ENCODE peak calls at places on chromosomes 1 and 21, in five cellular contexts. D is neuronal stem cell, H is H9, L is mesenchymal stem cell, B is H1. N is an unnamed sample.

GRCh38 chr1:112395261-112395831 is 668 bp upstream of the CTTNBP2NL start:
- DNase-seq in D (peak), H (no peak), L (no peak), B (no peak), N (peak)

GRCh38 chr1:5743435-5744095 is 248.7 kb downstream of the NPHP4 start:
- DNase-seq in D (no peak), H (peak), L (no peak), B (no peak), N (no peak)

GRCh38 chr1:205391386-205391785 is 30.5 kb downstream of the LEMD1 start:
- DNase-seq in D (no peak), H (no peak), L (no peak), B (no peak), N (no peak)

GRCh38 chr1:178102218-178102617 is 8.3 kb downstream of the RASAL2 start:
- DNase-seq in D (no peak), H (no peak), L (no peak), B (no peak), N (peak)

GRCh38 chr1:109628540-109629321 is 9.1 kb downstream of the AMPD2 start:
- DNase-seq in D (no peak), H (no peak), L (no peak), B (no peak), N (peak)

GRCh38 chr1:27689423-27690173 is 17.6 kb upstream of the IFI6 start:
- DNase-seq in D (no peak), H (no peak), L (peak), B (no peak), N (peak)

GRCh38 chr21:25963186-25963585 is 207.4 kb downstream of the APP start:
- DNase-seq in D (no peak), H (no peak), L (peak), B (no peak), N (no peak)

GRCh38 chr1:36542962-36543515 is 60.3 kb upstream of the CSF3R start:
- DNase-seq in D (no peak), H (peak), L (no peak), B (no peak), N (no peak)

GRCh38 chr1:19182223-19182622 is 27.8 kb downstream of the UBR4 start:
- DNase-seq in D (no peak), H (no peak), L (no peak), B (no peak), N (no peak)

GRCh38 chr1:179079113-179079761 is 2.6 kb upstream of the TOR3A start:
- DNase-seq in D (peak), H (peak), L (peak), B (no peak), N (peak)

DNA sequence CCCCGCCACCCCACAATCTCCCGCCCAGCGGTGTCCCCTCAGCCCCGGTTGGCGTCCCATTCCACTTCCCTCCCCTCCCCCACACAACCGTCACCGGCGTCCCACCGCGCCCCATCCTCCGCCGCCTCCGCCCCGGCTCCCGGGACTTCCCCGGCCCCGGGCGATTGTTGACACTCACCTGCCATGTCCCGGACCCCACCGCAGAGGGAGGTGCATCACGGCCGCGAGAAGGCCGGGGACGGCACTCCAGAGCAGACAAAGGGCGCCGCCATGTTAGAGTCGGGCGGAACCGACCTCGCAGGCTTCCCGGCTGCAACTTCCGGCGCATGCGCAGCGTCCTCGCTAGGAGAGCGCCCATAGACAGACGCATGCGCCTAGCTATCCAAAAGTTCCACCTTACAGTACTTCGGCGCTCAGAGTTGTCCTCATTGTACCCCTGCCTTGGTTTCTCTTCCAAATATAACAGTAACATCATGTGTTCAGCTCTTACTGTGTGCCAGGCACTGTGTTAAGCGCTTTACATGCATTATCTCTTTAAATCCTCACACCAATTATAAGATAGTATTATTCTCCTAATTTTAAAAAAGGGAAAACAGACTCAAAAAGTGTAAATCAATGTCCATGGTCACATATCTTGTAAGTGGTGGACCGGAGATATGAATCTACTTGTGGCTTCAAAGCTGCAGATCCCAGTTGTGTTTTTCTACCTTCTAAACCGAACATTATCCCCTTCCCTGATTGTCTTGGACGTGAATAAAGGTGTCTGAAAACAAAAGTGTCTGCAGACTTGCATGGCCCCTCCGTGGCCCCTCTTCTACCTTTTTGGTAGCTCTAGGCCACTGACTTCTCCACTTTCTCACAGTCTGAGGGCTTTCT is at the start of gene ZBTB17:
- DNase-seq in D (peak), H (peak), L (peak), B (peak), N (peak)
- H2BK5ac ChIP-seq in D (peak), H (no peak), L (no peak), B (no peak), N (peak)

DNA sequence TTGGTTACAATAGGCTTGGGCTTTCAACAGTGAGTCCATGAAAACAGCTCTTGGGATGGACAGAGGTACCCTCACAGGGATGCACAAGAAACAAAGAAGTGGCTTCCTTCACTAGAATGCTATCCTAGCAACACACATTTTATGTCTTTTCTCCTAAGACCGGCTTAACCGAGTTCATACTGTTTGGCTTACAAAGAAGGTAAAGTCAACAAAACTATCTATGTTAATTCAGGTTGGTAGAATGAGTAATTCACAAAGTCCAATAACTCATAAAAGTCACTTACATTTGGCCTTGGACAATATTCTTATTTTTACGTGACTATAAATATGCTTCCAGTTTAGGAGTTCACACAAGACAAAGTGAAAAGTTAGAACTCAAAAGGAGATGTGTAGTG is 9.0 kb downstream of the ERG start:
- DNase-seq in D (no peak), H (no peak), L (no peak), B (no peak), N (no peak)
- H2BK12ac ChIP-seq in D (no peak), H (no peak), L (no peak), B (no peak), N (no peak)

DNA sequence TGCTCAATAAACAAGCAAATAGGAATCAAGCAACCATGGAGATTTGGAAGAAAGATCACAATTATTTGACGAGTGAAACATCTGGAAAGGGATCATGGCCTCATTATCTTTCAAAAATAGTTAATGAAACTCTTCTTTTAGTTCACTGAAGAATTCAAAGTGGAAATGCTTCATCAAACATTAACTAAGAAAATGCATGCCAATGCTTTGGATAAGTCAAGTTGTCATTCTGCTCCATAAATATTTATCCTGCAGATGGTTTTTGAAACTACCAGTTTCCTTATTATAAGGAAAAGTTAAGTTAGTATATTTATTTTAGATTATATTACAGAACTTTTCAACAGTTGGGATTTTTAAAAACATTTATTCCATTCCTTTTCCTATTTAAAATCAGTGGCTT is 206.5 kb upstream of the ADGRL2 start:
- DNase-seq in D (no peak), H (no peak), L (no peak), B (no peak), N (no peak)
- H4K91ac ChIP-seq in D (no peak), H (no peak), L (no peak), B (no peak), N (no peak)

DNA sequence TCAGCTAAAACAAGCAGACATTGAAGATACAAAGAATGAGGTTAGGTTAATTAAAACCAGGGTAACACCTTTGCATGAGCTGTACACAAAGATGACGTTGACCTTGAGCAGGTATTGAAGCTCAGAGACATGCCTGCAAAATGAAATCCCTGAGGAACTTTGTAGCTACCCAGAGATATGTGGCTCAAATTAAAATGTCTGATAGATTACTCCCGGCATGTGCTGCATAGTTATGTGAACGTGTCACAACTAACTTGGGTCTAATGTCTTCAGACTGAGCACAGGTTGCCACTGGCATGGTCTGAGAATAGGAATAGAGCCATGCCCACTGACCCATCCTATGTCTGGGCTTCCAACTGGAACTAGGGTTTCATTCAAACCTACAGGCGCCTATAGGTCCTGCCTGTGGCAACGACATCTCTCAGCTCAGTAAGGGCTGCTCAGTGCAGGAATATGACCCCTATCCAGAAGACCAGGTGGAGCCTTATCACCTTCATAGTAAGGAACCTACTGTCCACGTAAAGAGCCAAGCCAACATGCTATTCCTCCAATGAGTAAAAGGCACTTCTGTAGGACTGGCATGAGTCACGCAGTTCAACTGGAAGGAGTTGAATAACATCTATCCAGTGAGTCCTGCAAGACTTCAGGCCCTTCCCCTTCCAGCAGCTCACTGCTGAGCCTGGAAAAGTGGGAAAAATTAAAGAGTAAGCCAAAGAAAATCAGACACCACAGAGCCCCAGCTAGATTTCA is 60.7 kb downstream of the PRKAB2 start:
- DNase-seq in D (no peak), H (no peak), L (no peak), B (no peak), N (peak)
- H2BK5ac ChIP-seq in D (no peak), H (no peak), L (no peak), B (no peak), N (no peak)